ENCODE peak calls at places on chromosomes 1 and 21, in six cellular contexts. Q, R, E, U, M and P are unnamed samples.

GRCh38 chr1:53413175-53414001 is 45.8 kb upstream of the DMRTB1 start:
- DNase-seq in R (no peak), U (peak), E (no peak), M (peak), Q (no peak), P (peak)

GRCh38 chr1:43791243-43791642 is 83.9 kb downstream of the ST3GAL3 start:
- DNase-seq in M (no peak), Q (no peak), R (no peak), U (no peak), E (no peak), P (no peak)

GRCh38 chr21:39461419-39461818 is 9.6 kb downstream of the SH3BGR start:
- DNase-seq in R (no peak), Q (no peak), E (no peak), U (peak), M (no peak), P (no peak)

GRCh38 chr1:226656201-226656600 is 82.9 kb downstream of the ITPKB start:
- DNase-seq in Q (no peak), M (no peak), E (no peak), U (no peak), R (no peak), P (no peak)

GRCh38 chr1:181166377-181167196 is 78.1 kb downstream of the IER5 start:
- DNase-seq in Q (peak), E (peak), U (no peak), M (peak), R (peak), P (peak)

GRCh38 chr1:214362188-214362882 is 81.4 kb downstream of the SMYD2 start:
- DNase-seq in M (no peak), U (no peak), Q (peak), R (no peak), E (peak), P (peak)

GRCh38 chr1:161168906-161169305 is 2.7 kb downstream of the PPOX start:
- DNase-seq in R (no peak), M (no peak), Q (no peak), E (no peak), U (no peak), P (no peak)

GRCh38 chr1:173753830-173754229 is 39.0 kb downstream of the KLHL20 start:
- DNase-seq in Q (no peak), R (no peak), E (no peak), M (peak), U (no peak), P (no peak)

GRCh38 chr1:96741335-96741734 is 19.8 kb downstream of the PTBP2 start:
- DNase-seq in Q (no peak), R (no peak), E (no peak), M (no peak), U (no peak), P (no peak)

GRCh38 chr1:9357958-9358357 is 65.3 kb downstream of the SPSB1 start:
- DNase-seq in R (no peak), M (no peak), U (no peak), E (no peak), Q (no peak), P (no peak)

GRCh38 chr1:209612646-209613350 is 29.3 kb downstream of the CAMK1G start:
- DNase-seq in R (no peak), U (no peak), E (no peak), M (no peak), Q (no peak), P (no peak)

GRCh38 chr1:220894924-220895256 is 15.6 kb downstream of the HLX start:
- DNase-seq in U (no peak), Q (no peak), R (no peak), E (no peak), M (no peak), P (no peak)

GRCh38 chr1:18939398-18940302 is 16.8 kb downstream of the IFFO2 start:
- DNase-seq in M (no peak), R (no peak), E (no peak), U (no peak), Q (no peak), P (no peak)

GRCh38 chr1:34709547-34709946 is 45.3 kb upstream of the GJB5 start:
- DNase-seq in E (peak), R (no peak), Q (no peak), M (no peak), U (no peak), P (peak)

GRCh38 chr1:71438626-71439025 is 357.8 kb upstream of the ZRANB2 start:
- DNase-seq in E (no peak), U (no peak), M (no peak), R (no peak), Q (no peak), P (no peak)

GRCh38 chr1:49416758-49417157 is 607.0 kb downstream of the AGBL4 start:
- DNase-seq in U (no peak), R (no peak), E (no peak), Q (no peak), M (no peak), P (no peak)

GRCh38 chr1:77308889-77309621 is 27.2 kb downstream of the AK5 start:
- DNase-seq in U (no peak), M (no peak), R (no peak), Q (no peak), E (no peak), P (peak)

GRCh38 chr1:108121361-108122143 is 78.6 kb downstream of the SLC25A24 start:
- DNase-seq in E (peak), R (no peak), M (peak), U (no peak), Q (no peak), P (no peak)
- TF ChIP-seq CTCF in E (peak), R (no peak), M (peak), U (no peak), Q (peak), P (no peak)

GRCh38 chr21:45726438-45726837 is 82.9 kb downstream of the PCBP3 start:
- DNase-seq in U (no peak), R (no peak), M (no peak), Q (no peak), E (no peak), P (no peak)
- TF ChIP-seq MYC in U (no peak), R (no peak), M (no peak), Q (no peak), E (no peak), P (no peak)

DNA sequence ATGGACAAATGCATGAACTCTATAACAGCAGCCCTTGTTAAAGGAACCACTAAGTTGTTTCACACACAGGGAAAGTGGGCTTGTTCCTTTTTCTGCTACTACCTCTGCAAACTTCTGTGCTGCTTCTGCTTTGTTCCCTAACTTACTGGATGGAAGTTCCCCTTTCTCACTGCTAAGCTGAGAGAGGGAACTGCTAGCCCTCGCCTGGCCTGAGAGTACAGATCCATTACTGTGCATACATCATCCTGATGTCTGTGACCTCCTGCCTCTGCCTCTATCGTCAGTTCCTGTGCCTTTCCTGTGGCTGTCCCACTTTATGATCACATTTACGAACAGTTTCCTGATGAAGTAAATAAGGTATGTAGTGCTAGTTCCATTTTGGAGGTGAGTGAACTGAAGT is 3.5 kb downstream of the GNAT2 start:
- DNase-seq in E (peak), U (no peak), R (no peak), Q (peak), M (no peak), P (peak)
- TF ChIP-seq MAX in E (no peak), U (no peak), R (no peak), Q (no peak), M (no peak), P (no peak)

DNA sequence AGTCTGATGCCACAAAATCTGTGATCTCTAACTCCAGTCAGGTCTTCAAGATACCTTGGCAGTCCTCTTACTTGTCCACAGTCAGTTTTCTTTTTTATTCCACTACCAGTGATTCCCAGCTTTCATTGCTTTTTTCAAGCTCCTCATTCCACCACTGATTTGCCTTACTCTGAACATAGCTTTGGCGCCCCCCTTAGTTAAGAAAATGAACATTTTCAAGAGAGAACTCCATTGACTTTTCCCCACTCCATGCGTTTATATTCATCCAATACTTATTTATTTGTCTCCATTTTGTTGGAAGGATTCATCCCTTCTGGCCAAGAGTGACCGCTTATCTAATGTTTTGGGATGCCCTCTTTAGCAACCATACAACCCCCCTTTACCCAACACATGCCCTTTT is 33.9 kb upstream of the IPO9 start:
- DNase-seq in R (no peak), M (no peak), Q (peak), U (no peak), E (peak), P (peak)
- TF ChIP-seq CTCF in R (peak), M (peak), Q (no peak), U (peak), E (peak), P (peak)

DNA sequence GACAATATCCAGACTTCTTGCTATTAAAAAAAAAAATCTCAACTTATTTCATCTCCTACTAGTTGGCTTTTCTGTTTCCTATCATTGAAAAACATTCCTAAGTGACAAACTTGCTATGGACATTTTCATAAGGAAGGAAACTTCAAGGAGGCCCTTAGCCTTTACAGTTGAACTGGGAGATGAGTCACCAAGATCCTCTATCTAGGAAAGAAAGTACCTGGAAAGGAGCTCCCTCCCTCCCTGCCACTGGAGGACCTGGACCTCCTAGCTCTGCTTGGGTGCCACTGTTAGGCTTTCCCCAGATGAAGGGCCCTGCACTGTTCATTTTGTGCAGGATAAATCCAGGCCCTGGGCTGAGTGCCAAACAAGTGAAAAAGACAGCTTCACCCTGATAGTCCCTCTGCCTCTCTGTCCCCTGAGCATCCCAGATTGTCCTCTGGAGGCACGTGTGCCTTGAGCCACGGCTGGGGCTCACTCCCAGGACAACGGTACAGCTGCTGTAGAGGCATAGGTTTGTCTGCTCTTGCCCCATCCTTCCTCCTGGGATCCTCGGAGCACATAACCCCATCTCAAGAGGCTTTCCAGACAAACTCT is 40.2 kb upstream of the SOX13 start:
- DNase-seq in U (no peak), R (no peak), M (no peak), Q (no peak), E (no peak), P (no peak)
- TF ChIP-seq MYC in U (no peak), R (no peak), M (no peak), Q (no peak), E (no peak), P (no peak)

GRCh38 chr1:6703016-6703415 is 1.4 kb upstream of the DNAJC11 start:
- DNase-seq in R (no peak), Q (no peak), M (no peak), U (no peak), E (no peak), P (no peak)
- TF ChIP-seq MAX in R (no peak), Q (no peak), M (no peak), U (no peak), E (no peak), P (no peak)

DNA sequence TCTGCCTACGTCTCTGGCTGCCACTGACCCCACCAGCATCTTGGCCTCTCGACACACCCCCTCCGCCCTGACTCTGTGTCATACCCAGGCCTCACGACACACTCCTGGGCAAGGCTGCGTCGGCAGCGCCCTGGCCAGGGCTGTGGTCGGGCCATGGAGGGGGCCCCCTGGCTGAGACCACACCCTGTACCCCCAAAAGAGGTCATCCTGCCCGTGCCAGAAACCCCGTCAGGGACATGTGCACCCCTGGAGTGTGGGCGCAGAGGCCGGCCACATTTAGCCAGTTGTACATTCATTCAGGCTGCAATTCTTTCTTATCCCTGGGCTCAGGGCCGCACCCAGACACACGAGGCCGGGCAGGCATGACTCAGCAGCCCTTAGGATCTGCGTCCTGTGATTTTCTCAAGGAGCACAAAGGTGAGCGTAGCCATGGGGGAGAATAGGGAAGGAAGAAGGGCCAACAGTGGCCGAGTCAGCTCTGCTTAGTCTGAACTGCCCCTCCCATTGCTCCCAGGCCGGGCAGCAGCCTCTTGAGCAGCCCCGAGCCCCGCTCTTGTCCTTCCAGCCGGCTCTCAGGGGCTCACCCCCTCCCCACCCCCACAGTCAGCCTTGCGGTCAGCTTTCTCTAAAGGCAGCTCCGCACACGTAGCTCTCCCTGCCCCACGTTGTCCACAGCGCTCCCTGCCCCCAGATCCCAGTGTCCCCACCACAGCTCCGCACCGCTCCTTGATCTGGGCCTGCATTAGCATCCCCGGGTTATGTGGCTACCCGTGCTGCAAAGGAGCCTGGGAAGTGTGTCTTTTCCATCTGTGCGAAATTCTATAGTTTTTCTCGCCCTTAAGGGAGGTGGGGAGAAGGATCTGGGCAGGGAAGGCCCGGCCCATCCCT is 7.9 kb downstream of the CSTB start:
- DNase-seq in Q (peak), M (no peak), R (peak), U (no peak), E (peak), P (peak)
- TF ChIP-seq CTCF in Q (no peak), M (no peak), R (no peak), U (no peak), E (no peak), P (no peak)

DNA sequence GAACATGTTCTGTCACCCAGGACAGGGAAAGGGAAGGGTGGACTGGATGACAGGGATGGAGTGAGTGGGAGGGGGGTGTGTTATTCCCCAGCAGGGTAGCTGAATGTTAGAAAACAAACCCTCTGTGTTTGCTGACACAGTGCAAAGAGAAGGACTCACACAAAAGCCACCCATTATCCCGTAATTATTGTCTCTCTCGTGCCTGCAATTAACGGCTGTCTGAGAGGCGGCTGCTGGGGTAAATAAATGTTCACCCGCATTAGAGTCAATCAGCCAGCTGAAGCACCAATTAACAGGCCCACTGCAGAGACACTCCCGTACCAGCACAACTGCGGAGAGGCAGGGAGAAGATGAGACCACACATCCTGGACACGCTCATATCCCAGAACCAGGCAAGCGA is 19.6 kb downstream of the PLEKHA6 start:
- DNase-seq in E (no peak), R (no peak), M (no peak), U (no peak), Q (no peak), P (no peak)
- TF ChIP-seq MYC in E (no peak), R (no peak), M (no peak), U (no peak), Q (no peak), P (no peak)